ENCODE peak calls at places on chromosomes 7 and 10, in seven cellular contexts. D, Y, G, S, U, V and Q are unnamed samples.

GRCh38 chr10:130557181-130557580 is 421.0 kb downstream of the GLRX3 start:
- DNase-seq in D (no peak), Y (no peak), G (no peak), S (no peak), U (no peak), V (no peak), Q (no peak)

GRCh38 chr7:774161-775109 is 47.4 kb upstream of the PRKAR1B start:
- DNase-seq in D (peak; percentile 48), Y (peak; percentile 46), G (peak; percentile 89), S (peak; percentile 42), U (peak; percentile 32), V (peak; percentile 42), Q (no peak)

GRCh38 chr7:128406147-128406985 is 3.4 kb downstream of the IMPDH1 start:
- DNase-seq in D (no peak), Y (peak; percentile 45), G (no peak), S (no peak), U (no peak), V (no peak), Q (no peak)

GRCh38 chr10:112375721-112376577 is 2.0 kb downstream of the ACSL5 start:
- DNase-seq in D (peak; percentile 80), Y (peak; percentile 50), G (no peak), S (peak; percentile 27), U (peak; percentile 45), V (peak; percentile 48), Q (peak; percentile 67)

GRCh38 chr7:130921391-130922180 is 187.6 kb upstream of the KLF14 start:
- DNase-seq in D (no peak), Y (no peak), G (peak; percentile 85), S (no peak), U (no peak), V (peak; percentile 95), Q (peak; percentile 71)

GRCh38 chr10:2963889-2964631 is 103.3 kb upstream of the PFKP start:
- DNase-seq in D (no peak), Y (no peak), G (no peak), S (no peak), U (no peak), V (no peak), Q (no peak)

GRCh38 chr7:124456286-124456685 is 309.3 kb downstream of the GPR37 start:
- DNase-seq in D (no peak), Y (no peak), G (no peak), S (no peak), U (no peak), V (no peak), Q (no peak)

GRCh38 chr7:124155400-124156022 is 122.6 kb upstream of the TMEM229A start:
- DNase-seq in D (peak; percentile 8), Y (no peak), G (no peak), S (no peak), U (peak; percentile 62), V (no peak), Q (no peak)

GRCh38 chr10:42988069-42988468 is 88.8 kb upstream of the RET start:
- DNase-seq in D (no peak), Y (no peak), G (no peak), S (no peak), U (no peak), V (no peak), Q (no peak)

GRCh38 chr10:116828121-116828520 is 21.2 kb upstream of the ENO4 start:
- DNase-seq in D (no peak), Y (no peak), G (no peak), S (no peak), U (no peak), V (no peak), Q (no peak)

GRCh38 chr10:5876181-5876768 is 13.4 kb downstream of the ANKRD16 start:
- DNase-seq in D (no peak), Y (no peak), G (no peak), S (no peak), U (no peak), V (no peak), Q (no peak)

GRCh38 chr10:96271017-96271815 is at the start of gene BLNK:
- DNase-seq in D (peak; percentile 89), Y (peak; percentile 16), G (peak; percentile 84), S (no peak), U (peak; percentile 44), V (peak; percentile 97), Q (peak; percentile 26)

GRCh38 chr10:126160971-126161630 is 227.2 kb downstream of the ADAM12 start:
- DNase-seq in D (no peak), Y (no peak), G (no peak), S (no peak), U (peak; percentile 22), V (no peak), Q (no peak)

GRCh38 chr7:98240961-98241673 is 10.9 kb downstream of the TECPR1 start:
- DNase-seq in D (peak; percentile 66), Y (no peak), G (peak; percentile 75), S (no peak), U (peak; percentile 60), V (peak; percentile 31), Q (peak; percentile 31)

GRCh38 chr10:43264987-43265798 is 1.7 kb downstream of the RASGEF1A start:
- DNase-seq in D (no peak), Y (no peak), G (peak; percentile 56), S (no peak), U (no peak), V (no peak), Q (no peak)

GRCh38 chr7:131145770-131146169 is 181.9 kb upstream of the MKLN1 start:
- DNase-seq in D (no peak), Y (no peak), G (no peak), S (no peak), U (peak; percentile 71), V (no peak), Q (no peak)

DNA sequence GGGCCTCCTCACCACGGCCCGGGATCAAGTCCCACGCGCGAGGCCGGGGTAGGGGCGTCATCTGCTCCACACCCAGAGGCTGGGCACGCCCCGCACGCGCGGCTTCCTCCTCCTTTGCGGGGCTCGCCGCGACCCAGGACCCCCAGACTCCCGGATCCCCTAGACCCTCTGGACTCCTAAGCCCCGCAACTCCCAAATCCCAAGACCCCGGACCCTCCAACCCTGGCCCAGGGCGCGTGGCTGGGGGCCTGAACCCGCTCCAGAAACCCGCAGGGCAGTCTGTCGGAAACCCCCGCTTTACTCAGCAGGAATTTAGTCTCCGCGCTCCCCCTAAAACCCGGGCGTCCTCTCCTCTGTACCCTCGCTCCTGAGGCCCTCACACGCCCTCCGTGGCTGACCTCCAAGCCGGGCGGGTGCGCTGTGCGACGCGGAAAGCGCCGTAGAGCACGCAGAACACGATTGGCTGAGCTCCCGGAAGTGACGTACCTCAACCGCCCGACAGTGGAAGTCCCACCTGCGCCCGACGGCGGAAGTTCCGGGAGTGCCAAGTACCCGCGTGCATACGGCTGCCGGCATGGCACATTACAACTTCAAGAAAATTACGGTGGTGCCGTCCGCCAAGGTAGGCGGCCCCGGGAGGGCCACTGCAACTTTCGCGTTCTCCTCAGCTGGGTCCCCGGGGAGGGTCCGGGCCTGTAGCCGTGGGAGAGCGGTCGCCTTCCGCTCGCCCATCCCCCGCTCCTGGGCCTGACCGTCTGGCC is at the start of gene GTPBP4:
- DNase-seq in D (peak; percentile 98), Y (peak; percentile 98), G (peak; percentile 100), S (peak; percentile 96), U (peak; percentile 91), V (peak; percentile 99), Q (peak; percentile 98)
- H3K4me1 ChIP-seq in D (peaks cover 26% of the 10 kb centered on the region), Y (peaks cover 13% of the 10 kb centered on the region), G (no peaks in the 10 kb centered on the region), S (peaks cover 32% of the 10 kb centered on the region), U (peaks cover 14% of the 10 kb centered on the region), V (peaks cover 36% of the 10 kb centered on the region), Q (peaks cover 33% of the 10 kb centered on the region)

GRCh38 chr7:47500103-47500563 is 81.8 kb downstream of the TNS3 start:
- DNase-seq in D (no peak), Y (no peak), G (peak; percentile 56), S (no peak), U (no peak), V (no peak), Q (no peak)
- H3K4me1 ChIP-seq in D (peaks cover 53% of the 10 kb centered on the region), Y (peaks cover 33% of the 10 kb centered on the region), G (peaks cover 7% of the 10 kb centered on the region), S (no peaks in the 10 kb centered on the region), U (no peaks in the 10 kb centered on the region), V (peaks cover 22% of the 10 kb centered on the region), Q (peaks cover 64% of the 10 kb centered on the region)

GRCh38 chr10:50469288-50469687 is 154.5 kb downstream of the SGMS1 start:
- DNase-seq in D (no peak), Y (no peak), G (no peak), S (no peak), U (peak; percentile 71), V (no peak), Q (no peak)
- H3K4me1 ChIP-seq in D (no peaks in the 10 kb centered on the region), Y (no peaks in the 10 kb centered on the region), G (peaks cover 7% of the 10 kb centered on the region), S (peaks cover 18% of the 10 kb centered on the region), U (peaks cover 41% of the 10 kb centered on the region), V (peaks cover 39% of the 10 kb centered on the region), Q (peaks cover 3% of the 10 kb centered on the region)

GRCh38 chr10:131915484-131915883 is 14.7 kb downstream of the PPP2R2D start:
- DNase-seq in D (no peak), Y (no peak), G (no peak), S (no peak), U (no peak), V (no peak), Q (no peak)

GRCh38 chr10:131909929-131910328 is 9.1 kb downstream of the PPP2R2D start:
- DNase-seq in D (no peak), Y (no peak), G (no peak), S (no peak), U (no peak), V (no peak), Q (no peak)

GRCh38 chr10:131910663-131911314 is 10.0 kb downstream of the PPP2R2D start:
- DNase-seq in D (no peak), Y (no peak), G (no peak), S (no peak), U (no peak), V (no peak), Q (no peak)

GRCh38 chr10:131911451-131911850 is 10.6 kb downstream of the PPP2R2D start:
- DNase-seq in D (no peak), Y (no peak), G (no peak), S (no peak), U (no peak), V (no peak), Q (no peak)

DNA sequence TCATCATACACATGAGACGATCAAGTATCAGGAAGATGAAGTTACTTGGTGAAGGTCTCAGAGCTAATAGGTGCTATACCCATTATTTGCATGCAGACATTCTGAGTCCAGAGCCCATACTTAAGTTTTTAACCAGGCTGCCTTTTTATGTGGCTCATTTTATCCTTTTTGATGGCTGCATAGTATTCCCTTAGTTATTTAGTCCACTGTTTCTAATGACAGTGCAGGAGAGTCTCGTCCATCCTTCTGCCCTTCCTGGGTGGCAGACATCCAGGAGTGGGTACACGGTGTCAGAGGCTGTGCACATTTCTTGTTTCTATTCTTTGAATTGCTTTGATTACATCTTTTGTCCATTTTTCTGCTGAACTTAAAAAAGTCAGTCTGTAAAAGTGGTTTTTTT is 11.8 kb downstream of the PPP2R2D start:
- DNase-seq in D (no peak), Y (no peak), G (no peak), S (no peak), U (no peak), V (no peak), Q (no peak)
- H3K4me1 ChIP-seq in D (peaks cover 17% of the 10 kb centered on the region), Y (no peaks in the 10 kb centered on the region), G (no peaks in the 10 kb centered on the region), S (peaks cover 57% of the 10 kb centered on the region), U (peaks cover 26% of the 10 kb centered on the region), V (peaks cover 29% of the 10 kb centered on the region), Q (peaks cover 57% of the 10 kb centered on the region)

GRCh38 chr7:32588657-32589056 is 93.4 kb downstream of the AVL9 start:
- DNase-seq in D (no peak), Y (no peak), G (no peak), S (no peak), U (peak; percentile 28), V (peak; percentile 23), Q (no peak)
- H3K4me1 ChIP-seq in D (no peaks in the 10 kb centered on the region), Y (no peaks in the 10 kb centered on the region), G (peaks cover 6% of the 10 kb centered on the region), S (no peaks in the 10 kb centered on the region), U (peaks cover 20% of the 10 kb centered on the region), V (peaks cover 18% of the 10 kb centered on the region), Q (peaks cover 30% of the 10 kb centered on the region)